ENCODE peak calls at places on chromosomes 11 and 22, in seven cellular contexts. V, L, A, O, J, I and T are unnamed samples.
A peak's percentile ranks its signal among the peaks of the same experiment; 100 is the strongest.

GRCh38 chr22:46240917-46241316 is 9.2 kb downstream of the CDPF1 start:
- DNase-seq in O (no peak), V (no peak), I (no peak), A (no peak), L (no peak), J (no peak), T (no peak)

GRCh38 chr11:120400564-120401364 is 64.6 kb downstream of the ARHGEF12 start:
- DNase-seq in O (no peak), V (no peak), I (peak; percentile 93), L (no peak), J (no peak), A (no peak), T (no peak)

GRCh38 chr11:105156231-105156630 is 16.7 kb upstream of the CARD18 start:
- DNase-seq in I (peak; percentile 28), A (no peak), J (no peak), L (no peak), V (no peak), O (no peak), T (no peak)

GRCh38 chr11:6234314-6235031 is at the start of gene FHIP1B:
- DNase-seq in V (peak; percentile 100), J (peak; percentile 100), A (peak; percentile 100), I (peak; percentile 99), L (peak; percentile 93), O (peak; percentile 98), T (peak; percentile 100)

GRCh38 chr11:72069787-72070251 is 10.5 kb downstream of the NUMA1 start:
- DNase-seq in J (peak; percentile 48), V (peak; percentile 94), A (peak; percentile 20), I (peak; percentile 33), O (no peak), L (peak; percentile 82), T (no peak)

GRCh38 chr11:117771197-117771596 is 25.8 kb downstream of the DSCAML1 start:
- DNase-seq in I (no peak), O (no peak), L (no peak), V (no peak), J (no peak), A (no peak), T (no peak)

GRCh38 chr11:122317337-122317736 is 201.3 kb upstream of the BLID start:
- DNase-seq in J (no peak), I (no peak), L (no peak), A (no peak), O (no peak), V (no peak), T (no peak)

GRCh38 chr11:134531331-134532135 is 119.5 kb upstream of the B3GAT1 start:
- DNase-seq in L (peak; percentile 12), V (no peak), I (no peak), J (no peak), A (no peak), O (no peak), T (no peak)

GRCh38 chr22:27409299-27409698 is 392.3 kb downstream of the MN1 start:
- DNase-seq in I (peak; percentile 16), A (no peak), O (no peak), L (no peak), J (no peak), V (no peak), T (no peak)

GRCh38 chr11:31806186-31806943 is 4.8 kb downstream of the PAX6 start:
- DNase-seq in L (no peak), J (no peak), V (no peak), A (no peak), O (no peak), I (no peak), T (no peak)

GRCh38 chr11:130388607-130389205 is 39.7 kb downstream of the ADAMTS8 start:
- DNase-seq in A (no peak), J (no peak), I (no peak), O (no peak), V (no peak), L (no peak), T (no peak)

GRCh38 chr22:42889290-42889689 is 32.2 kb upstream of the ARFGAP3 start:
- DNase-seq in J (no peak), V (no peak), O (no peak), A (no peak), L (no peak), I (no peak), T (no peak)

GRCh38 chr11:20327377-20327776 is 36.1 kb upstream of the HTATIP2 start:
- DNase-seq in L (no peak), A (no peak), J (peak; percentile 52), I (no peak), V (no peak), O (no peak), T (no peak)

GRCh38 chr11:56750190-56750589 is 1.7 kb upstream of the OR9G4 start:
- DNase-seq in J (no peak), V (no peak), A (no peak), I (peak; percentile 23), L (no peak), O (no peak), T (no peak)

GRCh38 chr11:78595431-78596130 is 20.9 kb upstream of the NARS2 start:
- DNase-seq in I (no peak), A (no peak), O (no peak), V (no peak), L (no peak), J (no peak), T (no peak)